ENCODE peak calls at places on chromosome 14, in ten cellular contexts. F is lower lobe of right lung, H is HCT116, B is AG09309, X is vagina, V is NB4, Y is BJ, T is fibroblast of the aortic adventitia, Q is upper lobe of right lung, S is cardiac muscle cell. J is an unnamed sample.

GRCh38 chr14:64539186-64539552 is 1.4 kb upstream of the HSPA2 start:
- DNase-seq in F (no peak), H (no peak), B (no peak), X (no peak), V (no peak), Y (no peak), T (no peak), Q (no peak), S (no peak), J (no peak)

GRCh38 chr14:68333265-68333664 is 459.6 kb downstream of the ZFP36L1 start:
- DNase-seq in F (no peak), H (no peak), B (no peak), X (no peak), V (no peak), Y (no peak), T (no peak), Q (no peak), S (no peak), J (no peak)

GRCh38 chr14:70080081-70080480 is 108.7 kb downstream of the SLC8A3 start:
- DNase-seq in F (no peak), H (no peak), B (no peak), X (no peak), V (no peak), Y (no peak), T (no peak), Q (no peak), S (no peak), J (no peak)

GRCh38 chr14:103127356-103127755 is 4.1 kb downstream of the TNFAIP2 start:
- DNase-seq in F (peak; percentile 48), H (no peak), B (no peak), X (no peak), V (no peak), Y (no peak), T (no peak), Q (peak; percentile 61), S (no peak), J (no peak)

GRCh38 chr14:66140963-66141362 is 345.2 kb upstream of the CCDC196 start:
- DNase-seq in F (no peak), H (no peak), B (no peak), X (no peak), V (no peak), Y (no peak), T (no peak), Q (no peak), S (no peak), J (no peak)

GRCh38 chr14:64117671-64118402 is 176.3 kb downstream of the ESR2 start:
- DNase-seq in F (no peak), H (no peak), B (peak; percentile 68), X (no peak), V (no peak), Y (no peak), T (peak; percentile 88), Q (no peak), S (peak; percentile 29), J (peak; percentile 83)

GRCh38 chr14:100389497-100390104 is 66.5 kb downstream of the SLC25A47 start:
- DNase-seq in F (no peak), H (no peak), B (no peak), X (no peak), V (no peak), Y (no peak), T (no peak), Q (no peak), S (no peak), J (no peak)

GRCh38 chr14:65106316-65106715 is 4.0 kb upstream of the MAX start:
- DNase-seq in F (no peak), H (no peak), B (no peak), X (no peak), V (no peak), Y (no peak), T (no peak), Q (no peak), S (no peak), J (no peak)

GRCh38 chr14:61268797-61269196 is 12.3 kb downstream of the TMEM30B start:
- DNase-seq in F (no peak), H (no peak), B (no peak), X (no peak), V (no peak), Y (no peak), T (peak; percentile 54), Q (no peak), S (no peak), J (no peak)

GRCh38 chr14:67417633-67418032 is 5.7 kb upstream of the PLEK2 start:
- DNase-seq in F (no peak), H (no peak), B (no peak), X (no peak), V (no peak), Y (no peak), T (peak; percentile 32), Q (no peak), S (peak; percentile 42), J (no peak)

GRCh38 chr14:61190341-61190740 is 90.8 kb downstream of the TMEM30B start:
- DNase-seq in F (no peak), H (no peak), B (no peak), X (no peak), V (no peak), Y (no peak), T (no peak), Q (no peak), S (no peak), J (no peak)

GRCh38 chr14:20418501-20418909 is 5.2 kb upstream of the TEP1 start:
- DNase-seq in F (no peak), H (no peak), B (no peak), X (no peak), V (no peak), Y (no peak), T (no peak), Q (no peak), S (no peak), J (no peak)

GRCh38 chr14:58749066-58749669 is 111.4 kb downstream of the DACT1 start:
- DNase-seq in F (peak; percentile 52), H (peak; percentile 76), B (peak; percentile 80), X (no peak), V (peak; percentile 89), Y (peak; percentile 79), T (peak; percentile 91), Q (no peak), S (peak; percentile 85), J (peak; percentile 74)

GRCh38 chr14:89616425-89617141 is 199.6 kb upstream of the FOXN3 start:
- DNase-seq in F (no peak), H (no peak), B (no peak), X (no peak), V (no peak), Y (no peak), T (peak; percentile 16), Q (no peak), S (peak; percentile 49), J (no peak)

GRCh38 chr14:97707603-97708002 is 910.4 kb downstream of the VRK1 start:
- DNase-seq in F (no peak), H (no peak), B (no peak), X (peak; percentile 43), V (peak; percentile 20), Y (no peak), T (no peak), Q (no peak), S (no peak), J (no peak)
- TF ChIP-seq CTCF in F (peak; percentile 18), H (no peak), B (no peak), X (no peak), V (no peak), Y (no peak), T (no peak), Q (no peak), S (no peak), J (no peak)

GRCh38 chr14:22252591-22253178 is 336.3 kb downstream of the DAD1 start:
- DNase-seq in F (no peak), H (no peak), B (no peak), X (no peak), V (no peak), Y (no peak), T (no peak), Q (no peak), S (no peak), J (no peak)

GRCh38 chr14:22255042-22255441 is 334.0 kb downstream of the DAD1 start:
- DNase-seq in F (no peak), H (no peak), B (no peak), X (no peak), V (no peak), Y (no peak), T (no peak), Q (no peak), S (no peak), J (no peak)

GRCh38 chr14:22249775-22250174 is 339.2 kb downstream of the DAD1 start:
- DNase-seq in F (no peak), H (no peak), B (no peak), X (no peak), V (no peak), Y (no peak), T (no peak), Q (no peak), S (no peak), J (no peak)

DNA sequence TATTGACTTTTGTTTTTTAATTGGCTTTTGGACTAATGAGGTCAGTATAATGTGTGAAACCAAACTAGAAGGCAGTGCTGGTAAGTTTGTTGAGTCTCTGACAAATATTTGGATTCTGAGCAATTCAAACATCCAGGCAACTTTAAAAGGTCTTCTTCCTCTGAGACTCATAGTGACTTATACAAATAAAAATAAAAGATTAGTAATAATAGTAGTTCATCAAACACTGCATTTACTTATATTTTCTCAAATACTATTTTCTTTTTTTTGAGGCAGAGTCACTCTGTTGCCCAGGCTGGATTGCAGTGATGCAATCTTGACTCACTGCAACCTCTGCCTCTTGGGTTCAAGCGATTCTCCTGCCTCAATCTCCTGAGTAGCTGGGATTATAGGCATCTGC is 337.9 kb downstream of the DAD1 start:
- DNase-seq in F (no peak), H (no peak), B (no peak), X (no peak), V (no peak), Y (no peak), T (no peak), Q (no peak), S (no peak), J (no peak)
- H3K4me3 ChIP-seq in F (no peak overlapping the region), H (no peak overlapping the region), B (no peak overlapping the region), X (no peak overlapping the region), V (no peak overlapping the region), Y (no peak overlapping the region), T (no peak overlapping the region), Q (no peak overlapping the region), S (no peak overlapping the region), J (no peak overlapping the region)

GRCh38 chr14:25237845-25238244 is 187.9 kb upstream of the STXBP6 start:
- DNase-seq in F (no peak), H (no peak), B (no peak), X (no peak), V (peak; percentile 26), Y (no peak), T (peak; percentile 9), Q (no peak), S (peak; percentile 26), J (no peak)
- TF ChIP-seq CTCF in F (no peak), H (no peak), B (no peak), X (no peak), V (peak; percentile 43), Y (peak; percentile 27), T (peak; percentile 21), Q (peak; percentile 12), S (peak; percentile 26), J (no peak)

DNA sequence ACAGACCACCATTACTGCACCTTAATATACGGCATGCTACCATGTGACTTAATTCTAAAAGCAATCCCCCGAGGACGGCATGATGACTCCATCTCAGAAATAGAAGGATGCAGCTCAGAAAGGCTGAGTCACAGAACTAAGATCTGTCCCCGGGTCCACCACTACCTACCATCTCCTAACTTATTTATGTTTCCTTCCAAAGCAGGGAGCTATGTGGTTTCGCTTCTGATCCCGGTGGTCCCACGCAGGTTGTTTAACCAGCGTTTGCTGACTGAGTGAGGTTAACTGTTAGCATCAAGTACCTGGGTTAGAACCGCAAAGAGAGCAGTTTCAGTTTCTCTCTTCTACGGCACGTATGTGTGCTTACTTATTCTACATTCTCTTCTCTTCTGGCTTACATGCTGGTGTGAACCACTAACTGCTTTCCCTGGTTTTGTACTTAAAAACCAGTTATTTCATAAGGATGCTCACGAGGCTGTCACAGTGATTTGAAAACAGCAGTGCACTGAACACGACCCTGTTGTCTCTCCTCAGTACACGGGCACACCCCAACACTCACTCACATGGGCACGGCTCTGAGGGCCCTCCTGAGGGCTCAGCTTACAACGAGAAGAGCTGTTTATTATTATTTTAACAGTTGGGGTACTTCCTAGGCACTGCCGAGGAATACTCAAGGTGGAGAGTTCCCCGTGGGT is 66.7 kb downstream of the CCDC88C start:
- DNase-seq in F (peak; percentile 20), H (no peak), B (no peak), X (no peak), V (peak; percentile 18), Y (no peak), T (no peak), Q (no peak), S (no peak), J (no peak)
- H3K4me3 ChIP-seq in F (peak overlapping the region; percentile 27), H (no peak overlapping the region), B (no peak overlapping the region), X (no peak overlapping the region), V (no peak overlapping the region), Y (no peak overlapping the region), T (no peak overlapping the region), Q (peak overlapping the region; percentile 33), S (no peak overlapping the region), J (peak overlapping the region; percentile 37)